ENCODE peak calls at places on chromosomes 11 and 22, in four cellular contexts. G is tibial artery, O is WTC11, I is OCI-LY7. L is an unnamed sample.

GRCh38 chr11:12377106-12377823 is at the start of gene PARVA:
- DNase-seq in G (peak), O (peak), I (no peak), L (no peak)

GRCh38 chr11:15874699-15875098 is 481.6 kb downstream of the SOX6 start:
- DNase-seq in G (no peak), O (no peak), I (no peak), L (no peak)

GRCh38 chr22:49720279-49720959 is 107.3 kb downstream of the BRD1 start:
- DNase-seq in G (peak), O (no peak), I (no peak), L (no peak)

GRCh38 chr11:69316941-69317340 is 23.0 kb downstream of the MYEOV start:
- DNase-seq in G (peak), O (no peak), I (no peak), L (no peak)

GRCh38 chr11:39806652-39807051 is 1652.8 kb downstream of the LRRC4C start:
- DNase-seq in G (no peak), O (no peak), I (no peak), L (no peak)

GRCh38 chr11:111845256-111846028 is 25.9 kb downstream of the ALG9 start:
- DNase-seq in G (no peak), O (no peak), I (no peak), L (no peak)

GRCh38 chr11:114353448-114353847 is 46.9 kb downstream of the C11orf71 start:
- DNase-seq in G (no peak), O (no peak), I (no peak), L (no peak)

GRCh38 chr11:35747638-35748037 is 85.1 kb downstream of the TRIM44 start:
- DNase-seq in G (no peak), O (no peak), I (no peak), L (no peak)

GRCh38 chr11:70872950-70873735 is 379.2 kb downstream of the SHANK2 start:
- DNase-seq in G (no peak), O (peak), I (no peak), L (no peak)

GRCh38 chr11:48141475-48142100 is 75.0 kb upstream of the OR4B1 start:
- DNase-seq in G (no peak), O (no peak), I (no peak), L (no peak)

GRCh38 chr11:2943711-2944118 is 14.5 kb upstream of the PHLDA2 start:
- DNase-seq in G (no peak), O (no peak), I (no peak), L (no peak)

GRCh38 chr11:112318193-112318592 is 57.5 kb upstream of the PLET1 start:
- DNase-seq in G (no peak), O (no peak), I (no peak), L (no peak)

GRCh38 chr11:102590646-102591045 is 34.5 kb downstream of the MMP20 start:
- DNase-seq in G (no peak), O (no peak), I (no peak), L (no peak)

GRCh38 chr11:1012291-1012690 is 24.2 kb downstream of the MUC6 start:
- DNase-seq in G (no peak), O (no peak), I (no peak), L (no peak)

GRCh38 chr22:41517172-41518047 is 26.9 kb downstream of the POLR3H start:
- DNase-seq in G (peak), O (peak), I (no peak), L (peak)

GRCh38 chr11:128874406-128874805 is 7.3 kb upstream of the KCNJ1 start:
- DNase-seq in G (no peak), O (no peak), I (no peak), L (no peak)

GRCh38 chr11:88434333-88434976 is 96.9 kb upstream of the CTSC start:
- DNase-seq in G (no peak), O (no peak), I (peak), L (no peak)

GRCh38 chr11:114262681-114263509 is 33.3 kb upstream of the NNMT start:
- DNase-seq in G (no peak), O (peak), I (peak), L (no peak)

GRCh38 chr22:45832180-45832579 is 144.8 kb downstream of the WNT7B start:
- DNase-seq in G (no peak), O (no peak), I (no peak), L (no peak)
- TF ChIP-seq CTCF in G (no peak), O (no peak), I (no peak), L (no peak)

GRCh38 chr11:122115520-122116343 is at the start of gene BLID:
- DNase-seq in G (no peak), O (peak), I (peak), L (no peak)
- TF ChIP-seq CTCF in G (no peak), O (peak), I (peak), L (peak)

GRCh38 chr11:64564419-64564818 is 26.6 kb upstream of the SLC22A12 start:
- DNase-seq in G (peak), O (no peak), I (no peak), L (no peak)

GRCh38 chr11:64566042-64566914 is 24.7 kb upstream of the SLC22A12 start:
- DNase-seq in G (peak), O (peak), I (peak), L (no peak)

GRCh38 chr11:64563966-64564365 is 27.1 kb upstream of the SLC22A12 start:
- DNase-seq in G (peak), O (no peak), I (no peak), L (no peak)

GRCh38 chr11:64566915-64567882 is 23.8 kb upstream of the SLC22A12 start:
- DNase-seq in G (peak), O (no peak), I (no peak), L (no peak)

DNA sequence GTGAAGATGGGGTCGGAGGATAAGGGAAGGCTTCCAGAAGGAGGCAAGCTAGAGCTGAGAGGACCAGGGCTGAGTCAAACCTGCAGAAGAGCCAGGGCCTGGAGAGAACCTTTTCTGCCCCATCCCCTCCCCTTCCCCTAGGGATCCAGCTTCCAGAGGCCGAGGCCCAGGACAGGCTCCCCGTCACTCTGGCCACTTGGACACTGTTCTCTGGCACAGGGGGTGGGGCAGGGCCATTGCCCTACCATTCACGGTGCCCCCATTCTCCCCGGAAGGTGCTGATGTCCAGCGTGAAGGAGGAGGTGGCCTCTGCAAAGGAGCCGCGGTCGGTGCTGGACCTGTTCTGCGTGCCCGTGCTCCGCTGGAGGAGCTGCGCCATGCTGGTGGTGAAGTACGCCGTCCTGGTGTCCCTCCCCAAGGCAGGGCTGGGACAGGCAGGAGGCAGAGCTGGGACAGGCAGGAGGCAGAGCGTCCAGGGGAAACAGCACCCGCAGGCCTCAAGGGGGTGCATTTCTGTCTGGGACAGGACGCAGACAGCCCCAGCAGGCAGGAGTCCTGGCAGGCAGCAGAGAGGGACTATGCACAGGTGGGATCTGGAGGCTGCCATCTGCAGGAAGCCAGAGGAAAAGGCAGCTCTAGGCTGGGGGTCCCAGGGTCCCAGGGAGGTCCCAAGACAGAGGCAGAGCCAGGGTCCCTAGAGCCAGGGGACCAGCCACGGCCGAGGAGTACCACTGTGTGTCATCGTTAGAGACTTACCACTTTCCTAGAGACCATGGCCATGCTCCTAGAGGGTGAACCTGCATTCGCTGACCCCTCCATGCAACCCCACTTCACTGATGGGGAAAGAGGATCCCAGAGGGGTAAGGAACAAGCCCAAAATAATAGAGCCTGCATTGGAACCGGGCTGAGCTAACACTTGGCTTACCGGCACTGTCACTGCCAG is 25.8 kb upstream of the SLC22A12 start:
- DNase-seq in G (peak), O (peak), I (peak), L (no peak)
- TF ChIP-seq CTCF in G (no peak), O (no peak), I (peak), L (no peak)

GRCh38 chr11:126359431-126360048 is 4.1 kb downstream of the ST3GAL4 start:
- DNase-seq in G (peak), O (no peak), I (no peak), L (no peak)
- TF ChIP-seq CTCF in G (no peak), O (no peak), I (no peak), L (no peak)

GRCh38 chr11:101292661-101293240 is 163.1 kb upstream of the PGR start:
- DNase-seq in G (no peak), O (no peak), I (no peak), L (no peak)

DNA sequence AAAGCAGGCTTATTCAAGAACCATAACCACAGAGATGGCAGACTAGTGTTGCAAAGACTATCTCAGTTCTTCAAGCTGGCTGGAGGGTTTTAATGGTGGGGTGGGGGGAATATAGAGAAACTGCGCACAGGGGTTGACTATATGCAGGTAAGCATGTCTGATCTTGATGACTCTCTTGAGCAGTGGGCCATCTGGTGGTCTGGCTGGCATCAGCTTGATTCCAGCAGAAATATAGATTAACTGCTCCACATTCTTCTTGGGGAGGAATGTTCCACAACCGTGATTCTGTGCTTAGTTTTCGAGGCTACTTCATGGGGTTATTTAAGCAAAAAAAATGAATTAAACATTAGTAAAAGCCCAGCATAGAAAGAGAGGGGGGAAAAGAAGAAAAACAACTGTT is 158.8 kb upstream of the PGR start:
- DNase-seq in G (no peak), O (no peak), I (no peak), L (no peak)
- TF ChIP-seq CTCF in G (no peak), O (no peak), I (no peak), L (no peak)

GRCh38 chr22:42685941-42686666 is 34.6 kb downstream of the A4GALT start:
- DNase-seq in G (peak), O (no peak), I (no peak), L (no peak)
- TF ChIP-seq CTCF in G (no peak), O (no peak), I (no peak), L (no peak)

GRCh38 chr11:19176629-19177186 is 25.1 kb downstream of the CSRP3 start:
- DNase-seq in G (no peak), O (no peak), I (no peak), L (no peak)

GRCh38 chr11:19173004-19173689 is 28.6 kb downstream of the CSRP3 start:
- DNase-seq in G (no peak), O (no peak), I (no peak), L (no peak)

GRCh38 chr11:19173964-19174638 is 27.7 kb downstream of the CSRP3 start:
- DNase-seq in G (no peak), O (no peak), I (no peak), L (no peak)
- TF ChIP-seq CTCF in G (no peak), O (no peak), I (no peak), L (no peak)

L was measured in GM10248.